ENCODE peak calls at places on chromosome 22, in eight cellular contexts. W, N, C, G, M, D, T and B are unnamed samples.

GRCh38 chr22:39999144-39999757 is 4.5 kb downstream of the FAM83F start:
- DNase-seq in C (peak), N (no peak), D (peak), W (peak), G (peak), T (no peak), M (no peak), B (peak)

GRCh38 chr22:41075946-41076345 is 16.4 kb upstream of the EP300 start:
- DNase-seq in W (no peak), T (no peak), C (no peak), D (no peak), G (no peak), N (no peak), M (no peak), B (no peak)

GRCh38 chr22:17369553-17370035 is 334 bp downstream of the CECR2 start:
- DNase-seq in W (peak), G (no peak), M (peak), C (peak), N (no peak), T (no peak), D (peak), B (no peak)

GRCh38 chr22:23305321-23305910 is 125.1 kb downstream of the BCR start:
- DNase-seq in W (peak), T (peak), D (peak), C (no peak), M (no peak), G (no peak), N (no peak), B (no peak)

GRCh38 chr22:40043793-40044101 is 49.0 kb downstream of the FAM83F start:
- DNase-seq in D (no peak), C (no peak), G (no peak), M (no peak), W (no peak), N (no peak), T (no peak), B (no peak)

GRCh38 chr22:41256898-41257260 is 16.1 kb upstream of the CHADL start:
- DNase-seq in C (peak), D (peak), M (no peak), W (peak), N (no peak), G (no peak), T (no peak), B (peak)

GRCh38 chr22:27994481-27995331 is 75.7 kb upstream of the PITPNB start:
- DNase-seq in G (no peak), T (peak), N (no peak), M (no peak), C (no peak), W (no peak), D (no peak), B (no peak)

GRCh38 chr22:25070870-25071465 is 118.5 kb downstream of the KIAA1671 start:
- DNase-seq in N (no peak), D (no peak), C (no peak), G (no peak), T (no peak), M (no peak), W (no peak), B (no peak)

GRCh38 chr22:24161909-24162308 is 19.4 kb upstream of the SUSD2 start:
- DNase-seq in D (no peak), N (no peak), W (no peak), M (no peak), T (no peak), C (no peak), G (no peak), B (no peak)

GRCh38 chr22:26669060-26669481 is 11.7 kb downstream of the MIAT start:
- DNase-seq in M (peak), W (peak), C (peak), D (peak), N (no peak), G (no peak), T (no peak), B (peak)
- TF ChIP-seq CTCF in M (no peak), W (peak), C (peak), D (peak), N (peak), G (peak), T (no peak), B (peak)

DNA sequence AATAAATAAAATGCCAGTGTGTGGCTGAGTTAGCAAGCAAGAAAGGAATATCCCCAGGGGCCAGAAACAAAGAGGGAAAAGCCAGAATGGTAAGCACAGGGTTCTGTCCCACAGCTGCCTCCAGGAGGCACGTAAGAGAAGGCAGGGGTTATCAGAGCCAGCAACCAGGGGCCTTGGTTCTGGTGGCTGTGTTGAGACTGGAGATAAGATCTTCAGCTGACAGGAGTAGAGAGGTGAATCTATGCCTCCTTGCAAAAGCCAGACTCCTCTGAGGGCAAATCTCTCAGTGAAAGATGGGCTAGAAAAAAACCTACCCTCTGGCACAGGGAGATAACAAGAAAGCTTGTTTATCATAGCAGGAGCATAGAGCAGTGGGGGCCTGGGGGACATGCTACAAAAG is 29.8 kb upstream of the NFAM1 start:
- DNase-seq in G (no peak), D (no peak), T (no peak), N (no peak), W (no peak), C (peak), M (no peak), B (no peak)
- TF ChIP-seq CTCF in G (no peak), D (no peak), T (no peak), N (no peak), W (no peak), C (no peak), M (no peak), B (no peak)

GRCh38 chr22:26797910-26798309 is 140.5 kb downstream of the MIAT start:
- DNase-seq in M (peak), W (no peak), T (no peak), N (no peak), D (no peak), G (no peak), C (peak), B (no peak)
- TF ChIP-seq CTCF in M (no peak), W (no peak), T (no peak), N (no peak), D (no peak), G (no peak), C (peak), B (no peak)

GRCh38 chr22:42396621-42397331 is 35.4 kb downstream of the NFAM1 start:
- DNase-seq in G (no peak), T (no peak), C (no peak), D (no peak), W (no peak), M (peak), N (no peak), B (no peak)
- TF ChIP-seq CTCF in G (no peak), T (no peak), C (no peak), D (no peak), W (no peak), M (peak), N (no peak), B (no peak)

DNA sequence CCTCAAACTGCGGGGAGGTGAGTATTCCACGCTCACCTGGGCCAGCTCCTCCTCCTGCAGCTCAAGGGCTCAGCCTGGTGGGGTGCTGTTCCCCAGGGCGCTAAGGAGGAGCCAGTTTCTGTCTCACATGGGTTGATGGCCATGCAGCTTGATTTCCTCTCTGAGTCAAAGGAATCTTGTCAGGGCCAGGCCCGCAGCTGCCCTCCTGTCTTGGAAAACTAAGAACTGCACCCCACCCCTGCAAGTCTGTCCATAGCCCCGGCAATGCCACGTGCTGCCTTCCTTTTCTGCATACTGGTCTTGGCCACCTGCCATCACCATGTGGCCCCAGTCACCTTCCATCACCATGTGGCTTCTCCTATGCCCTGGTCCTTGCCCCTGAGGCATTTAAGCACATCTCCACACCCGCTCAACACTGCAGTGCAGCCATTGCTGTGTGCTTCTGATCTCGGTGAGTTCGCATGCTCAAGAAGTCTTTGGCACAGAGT is 35.2 kb upstream of the CLDN5 start:
- DNase-seq in G (no peak), C (no peak), W (no peak), N (no peak), D (no peak), T (peak), M (peak), B (no peak)
- TF ChIP-seq CTCF in G (no peak), C (no peak), W (no peak), N (no peak), D (no peak), T (no peak), M (no peak), B (no peak)

DNA sequence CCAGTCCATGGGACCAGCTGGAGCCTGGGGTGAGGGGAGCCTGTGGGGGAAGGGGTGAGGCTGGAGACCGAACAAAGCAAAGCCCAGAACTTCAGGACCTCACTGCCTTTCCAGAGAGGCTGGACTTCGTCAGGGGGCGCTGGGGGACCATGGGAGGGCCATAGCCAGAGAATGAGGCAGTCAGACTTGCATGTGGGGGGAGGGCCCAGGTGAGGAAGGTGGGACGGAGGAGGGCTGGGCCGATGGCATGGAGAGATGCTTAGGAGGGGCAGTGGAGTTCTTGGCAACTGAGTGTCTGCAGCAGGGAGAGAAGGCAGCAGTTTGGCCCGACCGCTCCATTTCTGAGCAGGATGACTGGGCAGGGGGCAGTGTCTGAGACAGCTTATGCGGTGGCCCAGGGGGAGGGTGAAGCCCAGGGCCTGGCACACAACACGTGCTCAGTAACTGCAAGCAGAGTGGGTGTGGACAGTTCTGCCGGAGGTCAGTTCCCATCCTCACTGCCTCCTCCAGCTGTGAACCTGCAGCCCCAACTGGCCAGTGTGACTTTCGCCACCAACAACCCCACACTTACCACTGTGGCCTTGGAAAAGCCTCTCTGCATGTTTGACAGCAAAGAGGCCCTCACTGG is 796 bp downstream of the UPK3A start:
- DNase-seq in W (no peak), M (peak), G (no peak), C (peak), T (no peak), N (no peak), D (no peak), B (no peak)
- TF ChIP-seq CTCF in W (no peak), M (no peak), G (no peak), C (peak), T (no peak), N (no peak), D (no peak), B (no peak)